ENCODE peak calls at places on chromosomes 3 and 15, in five cellular contexts. V is tibial nerve, O is kidney epithelial cell, K is GM10248, S is OCI-LY7. W is an unnamed sample.

GRCh38 chr15:45378149-45378912 is at the start of gene GATM:
- DNase-seq in K (peak; percentile 94), V (peak; percentile 37), S (no peak), O (peak; percentile 57), W (peak; percentile 59)

GRCh38 chr3:49119439-49119838 is 1.2 kb downstream of the USP19 start:
- DNase-seq in S (no peak), K (no peak), O (no peak), V (no peak), W (no peak)

GRCh38 chr3:168618827-168619226 is 523.1 kb upstream of the GOLIM4 start:
- DNase-seq in O (no peak), S (no peak), K (no peak), V (no peak), W (no peak)

GRCh38 chr3:171878441-171879225 is 35.5 kb downstream of the TMEM212 start:
- DNase-seq in V (no peak), K (no peak), S (no peak), O (no peak), W (no peak)

GRCh38 chr15:48040166-48040817 is 80.5 kb upstream of the SLC24A5 start:
- DNase-seq in S (no peak), V (no peak), K (no peak), O (peak; percentile 7), W (peak; percentile 11)

GRCh38 chr15:27429577-27429976 is 458.6 kb downstream of the GABRG3 start:
- DNase-seq in O (no peak), K (no peak), S (no peak), V (no peak), W (no peak)

GRCh38 chr3:46214751-46215352 is 6.7 kb upstream of the CCR1 start:
- DNase-seq in K (no peak), V (no peak), S (peak; percentile 16), O (no peak), W (peak; percentile 51)

GRCh38 chr3:129593595-129594339 is 12.7 kb downstream of the PLXND1 start:
- DNase-seq in O (no peak), K (no peak), V (no peak), S (peak; percentile 83), W (peak; percentile 86)

GRCh38 chr3:6989608-6990291 is 128.8 kb downstream of the GRM7 start:
- DNase-seq in K (no peak), O (no peak), S (no peak), V (no peak), W (no peak)

GRCh38 chr3:190432216-190432615 is 17.5 kb downstream of the TMEM207 start:
- DNase-seq in O (no peak), V (no peak), S (no peak), K (no peak), W (no peak)

GRCh38 chr3:123692671-123693070 is 107.8 kb upstream of the HACD2 start:
- DNase-seq in V (no peak), K (no peak), S (no peak), O (no peak), W (no peak)

GRCh38 chr3:15319575-15319974 is 12.8 kb downstream of the SH3BP5 start:
- DNase-seq in K (no peak), V (peak; percentile 79), S (no peak), O (no peak), W (no peak)

GRCh38 chr3:132898131-132898530 is 140.1 kb upstream of the TMEM108 start:
- DNase-seq in K (no peak), S (no peak), V (no peak), O (no peak), W (no peak)

GRCh38 chr15:28107111-28107893 is 8.2 kb upstream of the OCA2 start:
- DNase-seq in O (no peak), S (no peak), K (no peak), V (no peak), W (peak; percentile 17)

GRCh38 chr15:42819781-42820180 is 82.9 kb upstream of the CDAN1 start:
- DNase-seq in V (no peak), K (no peak), O (no peak), S (no peak), W (no peak)

GRCh38 chr3:139136459-139137190 is 91.9 kb upstream of the PRR23C start:
- DNase-seq in K (no peak), V (no peak), O (no peak), S (no peak), W (no peak)

GRCh38 chr3:148953094-148953493 is 38.2 kb upstream of the GYG1 start:
- DNase-seq in V (no peak), K (no peak), S (no peak), O (no peak), W (no peak)

GRCh38 chr3:178671261-178672191 is 135.3 kb downstream of the KCNMB2 start:
- DNase-seq in V (no peak), S (no peak), O (peak; percentile 25), K (no peak), W (no peak)

GRCh38 chr3:130276203-130276803 is 69.2 kb upstream of the COL6A5 start:
- DNase-seq in S (peak; percentile 58), K (peak; percentile 57), O (peak; percentile 25), V (peak; percentile 13), W (peak; percentile 18)

GRCh38 chr3:136882575-136882974 is 20.6 kb downstream of the NCK1 start:
- DNase-seq in K (no peak), V (no peak), O (no peak), S (peak; percentile 67), W (no peak)

GRCh38 chr15:33903661-33904060 is 64.6 kb upstream of the CHRM5 start:
- DNase-seq in S (no peak), K (no peak), V (no peak), O (no peak), W (no peak)
- TF ChIP-seq CTCF in S (no peak), K (no peak), V (no peak), O (no peak), W (no peak)

DNA sequence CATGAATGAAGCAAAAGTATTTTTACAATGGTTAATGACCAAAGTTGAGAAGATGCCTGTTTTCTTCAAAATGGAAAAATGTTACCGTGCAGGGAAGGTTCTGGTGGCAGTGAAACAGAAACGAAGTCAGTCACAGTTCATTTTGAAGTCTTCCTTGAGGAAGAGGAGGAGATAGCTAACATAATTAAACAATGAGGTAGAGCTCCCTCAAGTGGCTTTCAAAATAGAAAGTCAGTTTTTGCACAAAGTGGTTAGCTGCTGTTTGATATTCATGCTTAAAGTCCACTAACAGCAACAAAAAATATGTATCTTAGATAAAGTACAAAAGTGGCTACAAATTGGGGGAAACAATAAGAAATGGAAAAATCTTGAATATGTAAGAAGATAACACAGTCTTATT is 87.3 kb downstream of the TFG start:
- DNase-seq in O (no peak), K (peak; percentile 6), V (no peak), S (peak; percentile 8), W (no peak)
- TF ChIP-seq CTCF in O (peak; percentile 43), K (peak; percentile 19), V (no peak), S (peak; percentile 70), W (peak; percentile 35)

GRCh38 chr3:32780071-32780734 is 37.6 kb upstream of the TRIM71 start:
- DNase-seq in V (no peak), K (no peak), S (no peak), O (no peak), W (no peak)

GRCh38 chr3:32781211-32781968 is 36.4 kb upstream of the TRIM71 start:
- DNase-seq in S (peak; percentile 80), V (peak; percentile 54), O (no peak), K (peak; percentile 89), W (peak; percentile 83)

GRCh38 chr3:32778389-32778788 is 39.4 kb upstream of the TRIM71 start:
- DNase-seq in O (no peak), V (no peak), K (no peak), S (no peak), W (peak; percentile 29)

GRCh38 chr3:32782417-32782816 is 35.4 kb upstream of the TRIM71 start:
- DNase-seq in O (no peak), S (no peak), K (no peak), V (no peak), W (no peak)

DNA sequence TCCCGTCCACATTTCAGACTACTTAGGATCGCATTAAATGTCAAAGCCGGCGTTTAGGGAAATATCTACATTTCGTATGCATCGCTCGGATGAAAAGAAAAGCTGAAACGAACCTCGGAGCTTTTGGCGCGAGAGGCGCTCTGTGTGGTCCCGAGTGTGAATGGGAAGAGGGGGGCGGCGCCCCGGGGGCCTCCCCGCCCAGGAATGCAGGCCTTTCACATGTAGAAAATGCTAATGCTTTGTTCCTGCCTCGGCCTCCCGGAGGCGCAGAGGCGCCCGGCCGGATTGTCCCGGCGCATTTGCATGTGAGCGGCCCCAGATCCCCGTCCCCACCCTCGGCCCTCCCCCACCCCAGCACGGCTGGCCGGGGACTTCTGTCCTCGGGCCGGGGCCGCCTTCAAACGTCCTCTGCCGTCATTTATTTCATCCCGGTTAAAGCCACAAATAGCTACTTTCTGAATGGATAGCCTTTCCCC is 37.0 kb upstream of the TRIM71 start:
- DNase-seq in S (no peak), K (peak; percentile 55), V (peak; percentile 6), O (no peak), W (peak; percentile 36)
- TF ChIP-seq CTCF in S (no peak), K (no peak), V (no peak), O (peak; percentile 33), W (no peak)

GRCh38 chr15:79778378-79778990 is 118.3 kb downstream of the MTHFS start:
- DNase-seq in O (no peak), K (no peak), S (no peak), V (no peak), W (no peak)
- TF ChIP-seq CTCF in O (no peak), K (no peak), S (peak; percentile 16), V (no peak), W (no peak)

DNA sequence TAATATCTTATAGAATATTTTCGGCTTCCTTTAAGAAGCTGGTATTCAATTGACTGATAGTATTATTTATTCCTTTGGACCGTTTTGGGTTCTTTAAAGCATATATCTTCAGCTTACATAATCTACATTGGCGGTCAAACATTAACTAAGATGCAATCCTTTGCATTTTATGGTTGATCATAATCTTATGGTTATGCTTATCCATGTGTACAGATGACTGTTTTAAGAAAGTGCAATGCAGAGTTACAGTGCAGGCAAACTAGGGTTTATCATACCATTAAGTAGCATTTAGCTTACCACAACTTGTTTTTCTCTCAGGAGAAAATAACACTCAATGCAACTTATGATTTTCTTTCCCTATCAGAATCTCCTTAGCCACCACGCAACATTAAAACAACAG is 41.4 kb upstream of the POU1F1 start:
- DNase-seq in S (no peak), V (no peak), O (no peak), K (no peak), W (no peak)
- TF ChIP-seq CTCF in S (no peak), V (no peak), O (no peak), K (no peak), W (no peak)

W was measured in activated CD8-positive, alpha-beta T cell treated with anti-CD3 and anti-CD28 coated beads for 36 hours.